ENCODE peak calls at places on chromosome 19, in eight cellular contexts. M, P, X, A, C, Q, I and O are unnamed samples.

GRCh38 chr19:7083076-7083956 is 13.8 kb downstream of the ZNF557 start:
- DNase-seq in A (peak; percentile 64), C (no peak), Q (peak; percentile 37), M (peak; percentile 2), I (no peak), X (no peak), P (no peak), O (no peak)

GRCh38 chr19:43780706-43781525 is at the start of gene KCNN4:
- DNase-seq in I (peak; percentile 72), Q (no peak), A (peak; percentile 54), M (no peak), C (no peak), P (no peak), X (peak; percentile 56), O (no peak)

GRCh38 chr19:3146677-3147100 is 10.9 kb downstream of the GNA15 start:
- DNase-seq in X (no peak), A (no peak), P (no peak), C (no peak), M (no peak), Q (no peak), I (peak; percentile 76), O (no peak)

GRCh38 chr19:47445937-47446402 is 25.7 kb downstream of the SLC8A2 start:
- DNase-seq in Q (no peak), C (no peak), X (no peak), A (no peak), P (peak; percentile 46), I (peak; percentile 73), M (peak; percentile 74), O (no peak)

GRCh38 chr19:51458899-51459592 is 792 bp upstream of the SIGLEC8 start:
- DNase-seq in X (no peak), I (no peak), C (no peak), Q (no peak), A (no peak), P (no peak), M (no peak), O (no peak)

GRCh38 chr19:38812004-38812840 is 523 bp downstream of the LGALS4 start:
- DNase-seq in I (no peak), A (no peak), X (no peak), Q (no peak), C (no peak), M (no peak), P (no peak), O (no peak)

GRCh38 chr19:38990949-38991697 is 15.6 kb upstream of the FBXO17 start:
- DNase-seq in I (no peak), C (peak; percentile 41), M (no peak), Q (peak; percentile 6), X (no peak), A (no peak), P (no peak), O (no peak)

GRCh38 chr19:13847033-13847899 is 29.7 kb upstream of the NANOS3 start:
- DNase-seq in C (peak; percentile 86), I (peak; percentile 84), A (peak; percentile 94), X (peak; percentile 87), Q (peak; percentile 88), P (peak; percentile 62), M (peak; percentile 87), O (peak; percentile 84)

GRCh38 chr19:12325690-12326089 is 7.7 kb downstream of the ZNF563 start:
- DNase-seq in M (no peak), P (no peak), Q (no peak), C (no peak), A (no peak), I (no peak), X (no peak), O (no peak)

GRCh38 chr19:41802770-41803169 is 6.4 kb downstream of the CEACAM3 start:
- DNase-seq in C (no peak), P (no peak), I (no peak), Q (no peak), X (no peak), M (no peak), A (no peak), O (no peak)

GRCh38 chr19:39671739-39672363 is 16.1 kb downstream of the LGALS16 start:
- DNase-seq in X (no peak), Q (peak; percentile 20), I (no peak), C (peak; percentile 38), P (no peak), A (peak; percentile 48), M (peak; percentile 56), O (peak; percentile 40)

GRCh38 chr19:927044-927706 is 1.3 kb downstream of the ARID3A start:
- DNase-seq in C (no peak), A (peak; percentile 67), P (no peak), M (no peak), I (no peak), X (no peak), Q (no peak), O (no peak)

GRCh38 chr19:35533822-35534521 is 716 bp downstream of the GAPDHS start:
- DNase-seq in I (peak; percentile 77), C (no peak), P (no peak), M (no peak), A (peak; percentile 46), Q (no peak), X (peak; percentile 53), O (no peak)

GRCh38 chr19:12629215-12629614 is 18.5 kb downstream of the ZNF791 start:
- DNase-seq in M (no peak), I (no peak), Q (no peak), X (no peak), C (no peak), P (no peak), A (no peak), O (no peak)

GRCh38 chr19:38392707-38393308 is 4.3 kb downstream of the SPRED3 start:
- DNase-seq in Q (no peak), C (no peak), P (no peak), X (no peak), I (no peak), A (no peak), M (no peak), O (no peak)

GRCh38 chr19:33301011-33301899 is 1.1 kb downstream of the CEBPA start:
- DNase-seq in A (no peak), P (no peak), X (no peak), Q (no peak), M (no peak), C (no peak), I (no peak), O (no peak)

GRCh38 chr19:4379383-4380253 is 20.7 kb downstream of the SH3GL1 start:
- DNase-seq in M (peak; percentile 24), A (no peak), C (no peak), X (no peak), I (peak; percentile 50), P (no peak), Q (no peak), O (no peak)

GRCh38 chr19:33499248-33499647 is 22.3 kb downstream of the PEPD start:
- DNase-seq in P (no peak), Q (no peak), A (no peak), M (no peak), I (no peak), X (no peak), C (no peak), O (no peak)

GRCh38 chr19:49475191-49475932 is 1.3 kb downstream of the FLT3LG start:
- DNase-seq in M (no peak), C (no peak), X (no peak), A (no peak), Q (no peak), P (no peak), I (no peak), O (no peak)